ENCODE peak calls at places on chromosomes 2 and 18, in five cellular contexts. B is neuronal stem cell, Y is H9, C is IMR-90, S is trophoblast cell. M is an unnamed sample.

GRCh38 chr2:101986804-101987740 is 4.7 kb upstream of the IL1R2 start:
- DNase-seq in S (no peak), B (no peak), Y (no peak), C (no peak), M (no peak)

GRCh38 chr18:4843771-4844170 is 353.3 kb downstream of the AKAIN1 start:
- DNase-seq in Y (no peak), C (no peak), B (no peak), S (no peak), M (peak; percentile 91)

GRCh38 chr2:132489150-132489549 is 72.5 kb downstream of the GPR39 start:
- DNase-seq in Y (peak; percentile 82), S (no peak), C (peak; percentile 5), B (peak; percentile 61), M (peak; percentile 76)

GRCh38 chr18:57882465-57882864 is 79.3 kb upstream of the ATP8B1 start:
- DNase-seq in C (no peak), B (no peak), S (no peak), Y (no peak), M (no peak)

GRCh38 chr2:97739020-97739892 is 25.9 kb downstream of the ZAP70 start:
- DNase-seq in B (no peak), C (no peak), Y (no peak), S (no peak), M (no peak)

GRCh38 chr2:199223791-199224190 is 233.9 kb downstream of the SATB2 start:
- DNase-seq in B (no peak), C (peak; percentile 16), S (no peak), Y (no peak), M (no peak)

GRCh38 chr2:14234911-14235310 is 397.6 kb upstream of the LRATD1 start:
- DNase-seq in Y (no peak), S (peak; percentile 2), C (no peak), B (no peak), M (no peak)

GRCh38 chr2:122135353-122135947 is 380.0 kb downstream of the TSN start:
- DNase-seq in C (no peak), Y (no peak), B (no peak), S (no peak), M (no peak)

DNA sequence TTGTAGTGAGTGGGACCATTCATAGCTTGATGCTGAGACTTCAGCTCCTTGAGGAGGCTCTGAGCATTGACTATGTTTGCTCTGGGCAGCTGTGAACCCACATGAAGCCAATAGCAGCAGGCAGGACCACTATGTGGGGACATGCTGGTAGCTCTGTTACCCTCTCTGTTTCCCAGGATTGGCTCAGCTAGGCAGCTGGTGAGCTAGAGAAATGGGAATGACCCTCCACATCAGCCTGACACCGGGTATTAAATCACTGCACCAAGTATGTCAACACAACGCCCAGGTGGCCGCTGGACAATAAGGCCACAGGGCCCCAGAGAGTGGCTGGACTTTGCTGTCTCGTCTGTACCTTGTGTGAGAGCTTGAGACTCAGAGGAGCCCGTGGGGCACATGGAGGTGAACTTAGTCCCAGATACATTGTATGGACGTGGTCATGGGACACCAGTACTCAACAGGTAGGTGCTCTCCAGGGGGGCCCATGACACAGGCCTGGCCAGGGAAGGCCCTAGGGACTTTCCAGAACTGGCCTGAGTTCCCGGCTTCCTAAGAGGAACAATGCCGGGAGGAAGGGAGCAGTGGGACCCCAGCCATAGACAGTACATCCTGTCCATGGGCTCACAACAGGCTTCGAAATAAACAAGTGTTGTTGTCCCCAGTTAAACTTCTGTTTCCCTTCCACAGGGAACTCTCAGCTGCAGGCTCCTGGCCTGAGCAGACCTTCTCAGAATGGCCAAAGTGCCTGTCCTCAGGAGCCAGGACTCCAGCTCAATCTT is 35.2 kb downstream of the HS1BP3 start:
- DNase-seq in S (peak; percentile 56), C (no peak), Y (no peak), B (no peak), M (no peak)
- H3K4ac ChIP-seq in S (no peak overlapping the region), C (peak overlapping the region; percentile 7), Y (no peak overlapping the region), B (no peak overlapping the region), M (no peak overlapping the region)

GRCh38 chr2:105391058-105391627 is 7.7 kb downstream of the FHL2 start:
- DNase-seq in S (peak; percentile 95), C (peak; percentile 84), B (no peak), Y (no peak), M (no peak)
- H3K4ac ChIP-seq in S (no peak overlapping the region), C (peak overlapping the region; percentile 91), B (no peak overlapping the region), Y (no peak overlapping the region), M (no peak overlapping the region)

DNA sequence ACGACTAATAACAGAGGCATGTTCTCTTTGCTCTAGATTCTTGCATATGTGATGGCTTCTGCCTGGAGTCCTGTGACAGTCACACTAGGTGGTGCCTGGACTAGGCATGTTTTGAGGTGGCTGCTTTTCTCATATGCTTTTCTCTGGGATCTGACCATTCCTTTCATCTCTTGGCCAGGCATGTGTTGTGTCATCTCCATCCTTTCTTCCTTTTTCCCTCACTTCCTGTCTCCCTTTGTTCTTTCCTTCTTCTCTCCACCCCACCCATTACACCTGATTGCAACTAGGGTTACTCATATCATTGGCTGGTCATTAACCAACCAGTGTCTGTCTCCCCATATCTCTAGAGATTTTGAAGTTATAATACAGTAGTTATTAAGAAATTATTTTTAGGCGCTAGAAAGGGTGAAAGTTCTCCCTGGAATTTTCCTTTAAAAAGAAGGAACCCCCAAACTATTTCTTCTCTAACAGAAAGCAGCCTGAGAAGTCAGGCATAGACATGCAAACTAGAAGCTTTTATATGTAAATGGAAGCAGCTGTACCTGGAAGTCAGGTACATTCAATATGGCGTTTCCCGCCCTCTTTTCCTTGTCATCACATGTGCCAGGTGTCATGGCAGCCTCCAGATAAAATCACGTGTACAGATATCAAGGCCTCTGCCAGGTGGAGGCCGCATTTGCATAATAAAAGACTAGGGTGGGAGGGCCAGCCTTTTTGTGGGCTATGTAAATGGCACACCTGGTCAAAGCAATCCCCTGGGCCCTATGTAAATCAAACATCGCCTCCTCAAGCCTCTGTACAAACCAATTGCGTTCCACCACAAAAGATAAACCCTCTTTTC is 220.4 kb upstream of the MEX3C start:
- DNase-seq in C (no peak), S (no peak), Y (peak; percentile 98), B (no peak), M (no peak)
- H3K4ac ChIP-seq in C (no peak overlapping the region), S (no peak overlapping the region), Y (no peak overlapping the region), B (no peak overlapping the region), M (no peak overlapping the region)

GRCh38 chr2:232420463-232421188 is 14.0 kb downstream of the ALPG start:
- DNase-seq in S (peak; percentile 48), B (no peak), C (no peak), Y (peak; percentile 65), M (peak; percentile 72)
- H3K4ac ChIP-seq in S (no peak overlapping the region), B (no peak overlapping the region), C (no peak overlapping the region), Y (no peak overlapping the region), M (no peak overlapping the region)

GRCh38 chr2:230934291-230935131 is 9.5 kb upstream of the GPR55 start:
- DNase-seq in S (no peak), Y (no peak), C (no peak), B (no peak), M (no peak)

GRCh38 chr2:230935132-230935435 is 10.0 kb upstream of the GPR55 start:
- DNase-seq in B (no peak), Y (peak; percentile 30), C (no peak), S (no peak), M (no peak)

GRCh38 chr2:230932556-230933511 is 7.8 kb upstream of the GPR55 start:
- DNase-seq in B (no peak), C (peak; percentile 28), S (no peak), Y (peak; percentile 54), M (no peak)

GRCh38 chr2:230931556-230932231 is 6.7 kb upstream of the GPR55 start:
- DNase-seq in C (no peak), B (no peak), S (no peak), Y (peak; percentile 21), M (no peak)

GRCh38 chr2:230933521-230934180 is 8.6 kb upstream of the GPR55 start:
- DNase-seq in C (no peak), Y (peak; percentile 22), B (no peak), S (no peak), M (no peak)
- H3K4ac ChIP-seq in C (no peak overlapping the region), Y (no peak overlapping the region), B (no peak overlapping the region), S (no peak overlapping the region), M (no peak overlapping the region)

GRCh38 chr18:37395138-37395537 is 170.5 kb downstream of the CELF4 start:
- DNase-seq in B (no peak), C (no peak), S (no peak), Y (no peak), M (no peak)
- H3K4ac ChIP-seq in B (no peak overlapping the region), C (peak overlapping the region; percentile 95), S (no peak overlapping the region), Y (no peak overlapping the region), M (no peak overlapping the region)

DNA sequence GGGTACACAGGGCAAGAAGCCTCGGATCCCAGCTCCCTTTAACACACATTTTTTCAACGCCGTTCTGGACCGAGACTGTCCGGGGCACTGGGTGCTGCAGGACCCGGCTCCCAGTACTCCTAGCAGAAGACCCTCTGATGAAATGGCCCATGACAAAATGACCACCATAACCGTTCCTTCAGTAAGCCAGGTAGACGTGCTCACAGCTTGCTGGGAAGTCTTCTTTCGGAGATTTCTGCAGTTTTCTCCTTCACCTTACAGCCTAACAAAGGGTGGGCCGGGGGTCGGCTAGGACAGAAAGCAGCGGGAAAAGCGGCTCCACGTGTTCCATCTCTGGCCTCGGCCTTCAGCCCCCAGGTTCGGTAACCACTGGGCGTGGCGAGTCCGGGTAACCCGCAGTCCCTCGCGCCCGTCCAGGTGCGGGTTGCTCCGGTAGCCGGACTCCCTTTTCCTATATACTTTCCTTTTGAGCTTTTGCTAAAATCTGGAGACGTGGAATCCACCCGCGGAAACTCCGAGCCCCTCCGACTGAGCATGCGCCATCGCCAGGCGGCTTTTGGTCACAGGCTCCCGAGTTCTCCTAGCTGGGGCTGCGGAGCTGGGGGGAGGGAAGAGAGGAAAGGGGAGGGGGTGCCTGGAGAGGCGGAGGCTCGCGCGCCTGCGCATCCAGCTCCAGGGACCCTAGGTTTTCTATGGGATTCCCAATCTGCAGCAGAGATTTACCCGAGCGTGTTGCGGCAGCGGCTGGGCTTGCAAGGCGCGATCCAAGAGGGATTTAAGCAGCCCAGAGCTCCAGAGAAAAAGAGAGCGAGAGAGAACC is at the start of gene VSNL1:
- DNase-seq in C (peak; percentile 68), Y (peak; percentile 97), S (peak; percentile 92), B (peak; percentile 93), M (peak; percentile 98)
- H3K4ac ChIP-seq in C (peak within 1 kb of the TSS; percentile 11), Y (peak within 1 kb of the TSS; percentile 72), S (no peak within 1 kb of the TSS), B (no peak within 1 kb of the TSS), M (peak within 1 kb of the TSS; percentile 64)

GRCh38 chr2:171318463-171318934 is 115.3 kb downstream of the METTL8 start:
- DNase-seq in S (no peak), B (no peak), C (peak; percentile 28), Y (peak; percentile 82), M (peak; percentile 77)
- H3K4ac ChIP-seq in S (no peak overlapping the region), B (no peak overlapping the region), C (peak overlapping the region; percentile 0), Y (no peak overlapping the region), M (no peak overlapping the region)

M was measured in mesendoderm.